ENCODE peak calls at places on chromosome 1, in ten cellular contexts. One of them, this sample, is unnamed.

GRCh38 chr1:100187912-100188311 is 9.9 kb upstream of the LRRC39 start:
- DNase-seq in prostate gland: peak
- DNase-seq in HCT116: no peak
- DNase-seq in suprapubic skin: peak
- DNase-seq in spleen: no peak
- DNase-seq in GM12892: no peak
- DNase-seq in sigmoid colon: peak
- DNase-seq in H1: no peak
- DNase-seq in SK-N-SH: no peak
- DNase-seq in stomach: peak
- DNase-seq in this sample: no peak

GRCh38 chr1:200273305-200273704 is 136.5 kb downstream of the ZNF281 start:
- DNase-seq in GM12892: no peak
- DNase-seq in sigmoid colon: no peak
- DNase-seq in prostate gland: no peak
- DNase-seq in stomach: no peak
- DNase-seq in spleen: no peak
- DNase-seq in H1: no peak
- DNase-seq in SK-N-SH: no peak
- DNase-seq in HCT116: no peak
- DNase-seq in suprapubic skin: no peak
- DNase-seq in this sample: no peak

GRCh38 chr1:10721381-10722321 is 74.8 kb downstream of the CASZ1 start:
- DNase-seq in sigmoid colon: no peak
- DNase-seq in suprapubic skin: no peak
- DNase-seq in H1: no peak
- DNase-seq in GM12892: no peak
- DNase-seq in stomach: peak
- DNase-seq in spleen: no peak
- DNase-seq in prostate gland: no peak
- DNase-seq in SK-N-SH: no peak
- DNase-seq in HCT116: no peak
- DNase-seq in this sample: no peak

GRCh38 chr1:80633947-80634710 is 1166.6 kb upstream of the ADGRL2 start:
- DNase-seq in suprapubic skin: no peak
- DNase-seq in prostate gland: no peak
- DNase-seq in sigmoid colon: no peak
- DNase-seq in stomach: no peak
- DNase-seq in GM12892: no peak
- DNase-seq in spleen: no peak
- DNase-seq in H1: no peak
- DNase-seq in SK-N-SH: no peak
- DNase-seq in HCT116: no peak
- DNase-seq in this sample: peak

GRCh38 chr1:94698759-94699502 is 121.2 kb upstream of the SLC44A3 start:
- DNase-seq in spleen: no peak
- DNase-seq in HCT116: peak
- DNase-seq in suprapubic skin: no peak
- DNase-seq in GM12892: no peak
- DNase-seq in H1: no peak
- DNase-seq in stomach: no peak
- DNase-seq in sigmoid colon: no peak
- DNase-seq in SK-N-SH: no peak
- DNase-seq in prostate gland: no peak
- DNase-seq in this sample: no peak

GRCh38 chr1:196178083-196178635 is 430.1 kb downstream of the KCNT2 start:
- DNase-seq in GM12892: no peak
- DNase-seq in stomach: no peak
- DNase-seq in suprapubic skin: no peak
- DNase-seq in H1: no peak
- DNase-seq in spleen: no peak
- DNase-seq in sigmoid colon: no peak
- DNase-seq in HCT116: no peak
- DNase-seq in SK-N-SH: no peak
- DNase-seq in prostate gland: no peak
- DNase-seq in this sample: no peak

GRCh38 chr1:29706936-29707335 is 470.6 kb downstream of the PTPRU start:
- DNase-seq in spleen: no peak
- DNase-seq in stomach: no peak
- DNase-seq in sigmoid colon: no peak
- DNase-seq in HCT116: no peak
- DNase-seq in GM12892: peak
- DNase-seq in prostate gland: no peak
- DNase-seq in H1: peak
- DNase-seq in suprapubic skin: no peak
- DNase-seq in SK-N-SH: peak
- DNase-seq in this sample: no peak

GRCh38 chr1:19504796-19505693 is 19.7 kb upstream of the CAPZB start:
- DNase-seq in suprapubic skin: no peak
- DNase-seq in HCT116: no peak
- DNase-seq in sigmoid colon: peak
- DNase-seq in GM12892: no peak
- DNase-seq in spleen: no peak
- DNase-seq in H1: no peak
- DNase-seq in prostate gland: no peak
- DNase-seq in SK-N-SH: no peak
- DNase-seq in stomach: no peak
- DNase-seq in this sample: no peak

GRCh38 chr1:105027838-105028471 is 1278.3 kb downstream of the AMY1C start:
- DNase-seq in spleen: no peak
- DNase-seq in prostate gland: no peak
- DNase-seq in H1: no peak
- DNase-seq in HCT116: no peak
- DNase-seq in stomach: no peak
- DNase-seq in suprapubic skin: no peak
- DNase-seq in GM12892: no peak
- DNase-seq in SK-N-SH: no peak
- DNase-seq in sigmoid colon: no peak
- DNase-seq in this sample: no peak

GRCh38 chr1:201614262-201615015 is 75.5 kb downstream of the NAV1 start:
- DNase-seq in GM12892: no peak
- DNase-seq in HCT116: no peak
- DNase-seq in suprapubic skin: no peak
- DNase-seq in prostate gland: no peak
- DNase-seq in sigmoid colon: no peak
- DNase-seq in SK-N-SH: no peak
- DNase-seq in stomach: peak
- DNase-seq in H1: no peak
- DNase-seq in spleen: no peak
- DNase-seq in this sample: no peak

GRCh38 chr1:29524285-29525065 is 288.2 kb downstream of the PTPRU start:
- DNase-seq in prostate gland: no peak
- DNase-seq in suprapubic skin: peak
- DNase-seq in GM12892: no peak
- DNase-seq in HCT116: no peak
- DNase-seq in spleen: peak
- DNase-seq in SK-N-SH: no peak
- DNase-seq in sigmoid colon: peak
- DNase-seq in H1: no peak
- DNase-seq in stomach: peak
- DNase-seq in this sample: no peak

GRCh38 chr1:220775238-220775853 is 11.4 kb upstream of the MTARC1 start:
- DNase-seq in stomach: peak
- DNase-seq in sigmoid colon: no peak
- DNase-seq in spleen: no peak
- DNase-seq in GM12892: no peak
- DNase-seq in H1: no peak
- DNase-seq in prostate gland: no peak
- DNase-seq in HCT116: no peak
- DNase-seq in SK-N-SH: peak
- DNase-seq in suprapubic skin: no peak
- DNase-seq in this sample: no peak

DNA sequence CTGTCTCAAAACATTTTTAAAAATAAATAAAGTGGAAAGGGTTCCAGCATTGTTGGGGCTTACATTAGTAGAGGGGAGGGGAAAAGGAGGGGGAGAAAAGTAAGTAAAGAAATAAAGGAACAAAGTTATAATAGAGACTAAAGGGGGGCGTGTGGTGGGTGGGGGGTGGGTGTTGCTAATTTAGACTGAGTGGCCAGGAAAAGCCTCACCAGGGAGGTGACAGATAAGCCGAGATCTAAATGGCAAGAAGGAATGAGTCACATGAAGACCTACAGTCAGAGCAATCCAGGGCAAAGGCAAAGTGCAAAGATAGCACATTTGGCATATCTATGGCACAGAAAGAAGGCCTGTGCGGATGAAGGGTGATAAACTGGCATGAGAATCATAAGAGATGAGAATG is 7.5 kb downstream of the MPL start:
- DNase-seq in spleen: no peak
- DNase-seq in stomach: no peak
- DNase-seq in GM12892: no peak
- DNase-seq in suprapubic skin: peak
- DNase-seq in HCT116: no peak
- DNase-seq in SK-N-SH: no peak
- DNase-seq in prostate gland: no peak
- DNase-seq in H1: no peak
- DNase-seq in sigmoid colon: no peak
- DNase-seq in this sample: no peak
- TF ChIP-seq POLR2AphosphoS5 in spleen: no peak
- TF ChIP-seq POLR2AphosphoS5 in stomach: peak
- TF ChIP-seq POLR2AphosphoS5 in GM12892: no peak
- TF ChIP-seq POLR2AphosphoS5 in suprapubic skin: no peak
- TF ChIP-seq POLR2AphosphoS5 in HCT116: no peak
- TF ChIP-seq POLR2AphosphoS5 in SK-N-SH: no peak
- TF ChIP-seq POLR2AphosphoS5 in prostate gland: no peak
- TF ChIP-seq POLR2AphosphoS5 in H1: no peak
- TF ChIP-seq POLR2AphosphoS5 in sigmoid colon: no peak
- TF ChIP-seq POLR2AphosphoS5 in this sample: no peak

DNA sequence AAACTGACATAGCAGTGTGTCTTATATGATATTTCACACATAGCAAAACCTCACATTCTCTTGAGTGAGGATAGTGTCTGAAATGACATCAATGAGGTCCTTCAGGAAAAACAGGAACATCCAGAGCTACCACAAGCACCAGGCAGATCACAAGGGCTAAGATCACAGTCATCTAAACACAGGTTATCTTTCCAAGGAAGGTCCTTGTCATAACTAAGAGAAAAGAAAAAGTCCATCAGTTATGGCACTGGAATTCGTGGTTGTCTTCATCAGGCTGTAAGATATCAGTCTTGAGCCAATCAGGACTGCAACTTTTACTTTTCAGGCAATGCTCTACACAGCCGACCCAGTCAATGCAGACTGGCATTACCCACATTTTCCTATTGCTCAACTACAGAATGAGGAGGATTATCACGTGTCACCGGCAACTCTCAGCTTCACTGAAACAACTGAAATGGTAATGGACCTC is 26.4 kb downstream of the SORT1 start:
- DNase-seq in stomach: no peak
- DNase-seq in GM12892: no peak
- DNase-seq in spleen: no peak
- DNase-seq in prostate gland: peak
- DNase-seq in suprapubic skin: no peak
- DNase-seq in HCT116: no peak
- DNase-seq in sigmoid colon: peak
- DNase-seq in SK-N-SH: no peak
- DNase-seq in H1: no peak
- DNase-seq in this sample: no peak
- TF ChIP-seq POLR2AphosphoS5 in stomach: no peak
- TF ChIP-seq POLR2AphosphoS5 in GM12892: no peak
- TF ChIP-seq POLR2AphosphoS5 in spleen: no peak
- TF ChIP-seq POLR2AphosphoS5 in prostate gland: peak
- TF ChIP-seq POLR2AphosphoS5 in suprapubic skin: peak
- TF ChIP-seq POLR2AphosphoS5 in HCT116: no peak
- TF ChIP-seq POLR2AphosphoS5 in sigmoid colon: peak
- TF ChIP-seq POLR2AphosphoS5 in SK-N-SH: no peak
- TF ChIP-seq POLR2AphosphoS5 in H1: no peak
- TF ChIP-seq POLR2AphosphoS5 in this sample: no peak

DNA sequence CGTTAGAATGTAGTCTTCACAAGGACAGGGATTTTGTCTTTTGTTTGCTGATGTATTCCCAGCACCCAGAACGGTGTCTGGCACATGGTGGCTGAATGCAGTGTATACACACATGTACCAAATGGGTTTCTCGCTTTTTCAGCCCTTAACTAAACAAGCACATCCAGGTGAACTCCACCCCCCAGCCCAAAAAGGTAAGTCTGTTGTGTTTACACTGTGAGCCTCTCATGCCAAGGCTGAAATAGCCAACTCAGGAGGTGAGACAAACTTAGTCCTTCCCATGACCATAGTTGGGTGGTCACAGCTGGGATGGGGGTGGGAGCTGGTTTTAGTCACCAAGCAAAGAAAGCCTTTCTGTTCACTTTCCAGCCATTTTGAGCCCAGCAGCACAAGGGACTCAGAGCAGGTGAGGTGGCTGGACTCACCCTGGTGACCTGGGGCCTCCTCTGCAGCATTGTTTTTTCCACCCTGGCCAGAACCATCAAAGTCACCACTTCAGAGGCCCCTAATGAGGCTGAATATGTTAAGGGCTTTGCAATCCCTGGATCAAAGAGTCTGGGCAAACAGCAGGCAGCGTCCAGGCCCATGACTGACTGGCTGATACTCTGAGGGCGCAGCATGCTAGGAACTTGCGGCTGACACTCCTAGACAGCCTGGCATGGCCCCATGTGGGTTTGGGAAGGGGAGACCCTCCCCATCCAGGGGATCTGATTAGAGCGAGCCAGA is 8.7 kb downstream of the TENT5B start:
- DNase-seq in spleen: no peak
- DNase-seq in sigmoid colon: no peak
- DNase-seq in HCT116: no peak
- DNase-seq in stomach: no peak
- DNase-seq in SK-N-SH: no peak
- DNase-seq in prostate gland: no peak
- DNase-seq in H1: no peak
- DNase-seq in GM12892: no peak
- DNase-seq in suprapubic skin: no peak
- DNase-seq in this sample: no peak
- TF ChIP-seq POLR2AphosphoS5 in spleen: no peak
- TF ChIP-seq POLR2AphosphoS5 in sigmoid colon: peak
- TF ChIP-seq POLR2AphosphoS5 in HCT116: peak
- TF ChIP-seq POLR2AphosphoS5 in stomach: no peak
- TF ChIP-seq POLR2AphosphoS5 in SK-N-SH: no peak
- TF ChIP-seq POLR2AphosphoS5 in prostate gland: no peak
- TF ChIP-seq POLR2AphosphoS5 in H1: peak
- TF ChIP-seq POLR2AphosphoS5 in GM12892: no peak
- TF ChIP-seq POLR2AphosphoS5 in suprapubic skin: no peak
- TF ChIP-seq POLR2AphosphoS5 in this sample: no peak

GRCh38 chr1:5986018-5986417 is 6.2 kb downstream of the NPHP4 start:
- DNase-seq in spleen: peak
- DNase-seq in sigmoid colon: no peak
- DNase-seq in stomach: no peak
- DNase-seq in H1: no peak
- DNase-seq in GM12892: no peak
- DNase-seq in suprapubic skin: no peak
- DNase-seq in HCT116: no peak
- DNase-seq in prostate gland: no peak
- DNase-seq in SK-N-SH: no peak
- DNase-seq in this sample: no peak
- TF ChIP-seq POLR2AphosphoS5 in spleen: no peak
- TF ChIP-seq POLR2AphosphoS5 in sigmoid colon: no peak
- TF ChIP-seq POLR2AphosphoS5 in stomach: no peak
- TF ChIP-seq POLR2AphosphoS5 in H1: no peak
- TF ChIP-seq POLR2AphosphoS5 in GM12892: no peak
- TF ChIP-seq POLR2AphosphoS5 in suprapubic skin: no peak
- TF ChIP-seq POLR2AphosphoS5 in HCT116: no peak
- TF ChIP-seq POLR2AphosphoS5 in prostate gland: peak
- TF ChIP-seq POLR2AphosphoS5 in SK-N-SH: no peak
- TF ChIP-seq POLR2AphosphoS5 in this sample: no peak